ENCODE peak calls at places on chromosomes 13 and 19, in five cellular contexts. N, A, V, E and W are unnamed samples.

GRCh38 chr19:13978306-13978705 is 26.0 kb downstream of the DCAF15 start:
- DNase-seq in E (peak), N (no peak), A (no peak), V (no peak), W (no peak)

GRCh38 chr19:28118235-28118634 is 1094.7 kb downstream of the UQCRFS1 start:
- DNase-seq in N (no peak), V (no peak), A (no peak), E (no peak), W (no peak)

GRCh38 chr13:44866512-44866911 is 122.8 kb downstream of the NUFIP1 start:
- DNase-seq in V (no peak), A (no peak), N (no peak), E (no peak), W (no peak)

GRCh38 chr13:51832471-51833152 is 12.4 kb downstream of the TMEM272 start:
- DNase-seq in N (peak), E (no peak), V (no peak), A (peak), W (no peak)

GRCh38 chr13:58318495-58319167 is 687.1 kb downstream of the PCDH17 start:
- DNase-seq in E (no peak), V (no peak), N (no peak), A (no peak), W (no peak)

GRCh38 chr13:41713405-41713804 is 247.5 kb downstream of the VWA8 start:
- DNase-seq in E (no peak), V (no peak), A (no peak), N (no peak), W (no peak)

GRCh38 chr19:1698636-1699035 is 46.2 kb upstream of the TCF3 start:
- DNase-seq in A (no peak), V (no peak), E (no peak), N (no peak), W (no peak)

GRCh38 chr13:64680739-64681138 is 2549.4 kb downstream of the PCDH9 start:
- DNase-seq in V (no peak), N (no peak), E (no peak), A (no peak), W (no peak)

GRCh38 chr19:30686252-30686762 is 314.1 kb downstream of the ZNF536 start:
- DNase-seq in V (no peak), N (no peak), E (no peak), A (no peak), W (no peak)